ENCODE peak calls at places on chromosome X, in six cellular contexts. E is lower leg skin; A is CD8-positive, alpha-beta T cell; M is ovary; K is pancreas; U is brain microvascular endothelial cell. P is an unnamed sample.

GRCh38 chrX:108304210-108304609 is 134.0 kb downstream of the COL4A6 start:
- DNase-seq in A (no peak), E (no peak), K (no peak), U (no peak), M (no peak), P (no peak)

GRCh38 chrX:150365051-150365952 is 2.2 kb downstream of the MAMLD1 start:
- DNase-seq in A (peak; percentile 64), K (peak; percentile 73), E (peak; percentile 40), M (peak; percentile 87), U (peak; percentile 28), P (no peak)

GRCh38 chrX:81866873-81867272 is 665.0 kb downstream of the SH3BGRL start:
- DNase-seq in M (no peak), U (no peak), A (no peak), K (no peak), E (no peak), P (no peak)

GRCh38 chrX:110004210-110004609 is 1.3 kb downstream of the TMEM164 start:
- DNase-seq in M (no peak), K (peak; percentile 55), E (peak; percentile 21), U (no peak), A (no peak), P (no peak)

GRCh38 chrX:131227608-131228007 is 61.5 kb downstream of the IGSF1 start:
- DNase-seq in E (no peak), M (no peak), A (no peak), U (no peak), K (no peak), P (no peak)

GRCh38 chrX:118536687-118537461 is 41.3 kb downstream of the DOCK11 start:
- DNase-seq in E (no peak), M (no peak), U (peak; percentile 34), A (peak; percentile 56), K (no peak), P (no peak)

GRCh38 chrX:65871671-65872311 is 168.1 kb downstream of the VSIG4 start:
- DNase-seq in K (no peak), E (no peak), U (no peak), M (no peak), A (no peak), P (no peak)

GRCh38 chrX:119605398-119605738 is 856 bp downstream of the NKRF start:
- DNase-seq in E (no peak), U (no peak), A (peak; percentile 16), M (peak; percentile 33), K (no peak), P (no peak)

GRCh38 chrX:17559728-17560379 is 177.4 kb upstream of the SCML1 start:
- DNase-seq in A (no peak), M (no peak), K (peak; percentile 22), E (no peak), U (peak; percentile 81), P (peak; percentile 68)

GRCh38 chrX:78710146-78710545 is 37.4 kb upstream of the LPAR4 start:
- DNase-seq in K (no peak), E (no peak), U (no peak), A (no peak), M (no peak), P (no peak)

GRCh38 chrX:136260801-136261200 is 9.6 kb upstream of the MAP7D3 start:
- DNase-seq in M (no peak), E (no peak), U (peak; percentile 74), K (no peak), A (no peak), P (peak; percentile 25)

GRCh38 chrX:48971325-48972213 is at the start of gene KCND1:
- DNase-seq in U (peak; percentile 2), K (peak; percentile 32), E (no peak), A (no peak), M (no peak), P (no peak)

GRCh38 chrX:68429216-68429615 is 4.1 kb downstream of the OPHN1 start:
- DNase-seq in A (no peak), K (no peak), M (no peak), E (no peak), U (peak; percentile 51), P (no peak)

GRCh38 chrX:150546711-150547153 is 21.7 kb upstream of the MTM1 start:
- DNase-seq in U (no peak), E (no peak), A (peak; percentile 33), M (peak; percentile 52), K (no peak), P (no peak)

GRCh38 chrX:120244395-120244734 is 6.2 kb upstream of the ZBTB33 start:
- DNase-seq in U (no peak), A (no peak), K (no peak), E (no peak), M (no peak), P (no peak)

GRCh38 chrX:2928583-2929434 is at the start of gene ARSD:
- DNase-seq in K (peak; percentile 96), M (peak; percentile 94), U (peak; percentile 85), A (peak; percentile 56), E (peak; percentile 82), P (peak; percentile 67)

GRCh38 chrX:103254171-103254824 is 657 bp downstream of the TCEAL8 start:
- DNase-seq in U (peak; percentile 16), K (peak; percentile 44), A (peak; percentile 30), E (peak; percentile 19), M (peak; percentile 66), P (no peak)

GRCh38 chrX:103073442-103073841 is 9.5 kb upstream of the BEX1 start:
- DNase-seq in U (peak; percentile 33), M (no peak), E (no peak), K (no peak), A (no peak), P (no peak)

GRCh38 chrX:118807151-118808017 is 16.2 kb upstream of the ZCCHC12 start:
- DNase-seq in K (peak; percentile 49), U (peak; percentile 6), E (peak; percentile 16), M (peak; percentile 39), A (peak; percentile 13), P (peak; percentile 10)

GRCh38 chrX:131752493-131753198 is 208.8 kb downstream of the OR13H1 start:
- DNase-seq in U (peak; percentile 72), K (peak; percentile 90), E (no peak), M (peak; percentile 90), A (no peak), P (no peak)

GRCh38 chrX:112147206-112147605 is 64.6 kb upstream of the TRPC5 start:
- DNase-seq in K (peak; percentile 8), A (no peak), M (no peak), E (no peak), U (no peak), P (no peak)

GRCh38 chrX:151239748-151240147 is 63.4 kb downstream of the GPR50 start:
- DNase-seq in U (no peak), M (no peak), A (no peak), E (no peak), K (no peak), P (no peak)

GRCh38 chrX:41516995-41517660 is 70.0 kb downstream of the NYX start:
- DNase-seq in M (no peak), A (no peak), K (no peak), E (no peak), U (no peak), P (no peak)

GRCh38 chrX:105973387-105973739 is 65.2 kb downstream of the SERPINA7 start:
- DNase-seq in M (no peak), U (no peak), E (no peak), K (no peak), A (no peak), P (no peak)

GRCh38 chrX:134880866-134881265 is 109.9 kb upstream of the SMIM10 start:
- DNase-seq in A (no peak), M (no peak), U (peak; percentile 20), E (no peak), K (no peak), P (no peak)

GRCh38 chrX:148310402-148311200 is 189.8 kb upstream of the AFF2 start:
- DNase-seq in U (no peak), E (no peak), A (peak; percentile 57), K (no peak), M (no peak), P (no peak)

GRCh38 chrX:40172169-40172979 is 74.6 kb upstream of the BCOR start:
- DNase-seq in K (peak; percentile 51), U (no peak), E (no peak), A (no peak), M (peak; percentile 76), P (no peak)
- H3K4me3 ChIP-seq in K (peak overlapping the region; percentile 4), U (peak overlapping the region; percentile 46), E (peak overlapping the region; percentile 9), A (peak overlapping the region; percentile 57), M (peak overlapping the region; percentile 39), P (peak overlapping the region; percentile 44)

DNA sequence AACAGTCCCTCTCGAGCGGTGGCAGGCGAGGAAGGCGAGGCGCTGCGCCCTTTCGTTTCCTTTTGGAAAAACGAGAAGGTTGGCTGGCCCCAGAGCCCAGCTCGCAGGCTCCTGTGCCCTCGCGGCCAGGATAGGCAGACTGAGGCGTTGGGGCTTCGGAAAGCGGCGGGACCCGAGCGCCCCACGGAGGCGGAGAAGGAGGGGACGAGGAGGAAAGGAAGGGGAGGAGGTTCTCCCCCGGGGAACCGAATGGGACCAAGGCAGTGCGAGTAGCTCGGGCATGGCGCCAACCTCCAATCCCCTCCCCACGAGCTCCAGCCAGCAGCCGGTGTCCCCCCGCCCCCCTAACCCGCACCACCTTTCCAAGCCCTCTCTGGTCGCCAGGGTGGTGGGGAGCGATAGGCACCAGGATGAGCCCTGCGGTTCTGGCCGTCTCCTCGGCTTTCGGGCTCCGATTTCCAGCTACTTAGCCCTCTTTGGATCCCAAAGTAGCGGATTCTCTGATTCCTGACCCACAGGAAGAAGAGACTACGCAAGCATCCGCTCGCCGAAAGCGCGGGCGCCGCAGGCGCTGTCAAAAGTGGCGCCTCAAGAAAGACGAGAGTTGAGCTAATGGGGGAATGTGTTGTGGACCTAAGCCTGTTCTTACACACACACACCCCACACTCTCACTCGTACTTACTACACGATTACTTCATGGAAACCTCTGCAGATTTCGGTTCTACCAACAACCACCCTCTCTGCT is 15.2 kb upstream of the ZIC3 start:
- DNase-seq in A (no peak), K (no peak), M (no peak), U (no peak), E (no peak), P (no peak)
- TF ChIP-seq CTCF in A (no peak), K (no peak), M (no peak), U (no peak), E (no peak), P (no peak)

DNA sequence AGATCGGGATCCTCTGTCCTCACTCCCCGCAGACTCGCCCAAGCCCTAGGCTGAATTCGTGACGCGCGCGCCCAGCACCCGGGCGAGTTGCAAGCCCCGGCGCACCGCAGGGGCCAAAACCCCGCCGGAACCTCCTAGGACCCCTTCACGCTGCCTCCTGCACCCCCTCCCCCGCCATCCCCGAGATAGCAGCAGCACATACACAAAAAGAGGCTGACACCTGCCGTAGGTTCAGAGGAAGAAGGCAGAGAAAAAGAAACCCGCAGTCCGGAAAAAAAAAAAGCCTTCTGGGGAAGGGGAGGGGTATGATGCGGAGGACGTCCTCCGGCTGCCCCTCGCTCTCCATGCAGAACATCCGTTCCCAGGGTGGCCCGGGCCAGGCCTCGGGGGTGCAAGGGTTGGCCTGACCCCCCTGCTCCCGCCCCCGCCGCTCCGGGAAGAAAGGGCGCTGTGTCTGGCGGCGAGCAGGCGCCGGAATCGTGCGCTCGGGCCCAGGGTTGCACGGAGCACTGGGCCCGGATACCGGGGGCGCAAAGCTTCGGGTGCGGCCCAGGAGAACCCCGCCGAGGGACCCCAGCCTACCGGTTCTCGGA is 2.5 kb downstream of the NLGN4X start:
- DNase-seq in M (peak; percentile 33), U (no peak), K (no peak), E (no peak), A (no peak), P (no peak)
- H3K4me3 ChIP-seq in M (peak overlapping the region; percentile 40), U (peak overlapping the region; percentile 52), K (peak overlapping the region; percentile 15), E (no peak overlapping the region), A (no peak overlapping the region), P (no peak overlapping the region)

DNA sequence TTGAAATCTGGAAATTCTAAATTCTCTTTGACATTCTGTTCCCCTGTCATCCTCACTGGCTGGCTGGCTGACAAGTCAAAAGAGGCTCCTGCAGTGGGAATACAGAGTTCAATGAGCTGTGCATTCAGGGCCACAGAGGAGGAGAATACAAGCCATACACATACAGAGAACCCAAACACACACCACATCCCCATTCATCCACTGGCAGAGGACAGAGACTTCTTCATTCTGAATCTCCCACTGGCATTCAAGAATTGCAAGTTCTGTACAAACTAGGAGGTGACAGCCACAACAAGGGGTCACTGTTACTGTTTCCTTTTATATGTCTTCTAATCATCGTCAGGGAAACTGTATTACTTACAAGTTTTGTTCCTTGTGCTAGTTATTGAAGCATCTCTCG is 49.8 kb downstream of the SAT1 start:
- DNase-seq in E (no peak), M (no peak), A (no peak), K (no peak), U (no peak), P (no peak)
- TF ChIP-seq CTCF in E (no peak), M (no peak), A (no peak), K (no peak), U (no peak), P (no peak)